ENCODE peak calls at places on chromosomes 1 and 21, in eight cellular contexts. K is Panc1, A is GM23248, D is brain microvascular endothelial cell, L is heart left ventricle, J is PC-9, E is astrocyte, Z is fibroblast of lung. O is an unnamed sample.

GRCh38 chr1:3996846-3997705 is 97.0 kb upstream of the C1orf174 start:
- DNase-seq in A (no peak), J (no peak), K (no peak), D (no peak), Z (no peak), L (no peak), E (no peak), O (no peak)

GRCh38 chr1:21579788-21580187 is 70.6 kb downstream of the ALPL start:
- DNase-seq in D (no peak), A (no peak), L (no peak), Z (no peak), J (no peak), E (no peak), K (no peak), O (no peak)

GRCh38 chr1:31639543-31639942 is 5.1 kb downstream of the PEF1 start:
- DNase-seq in Z (peak; percentile 72), D (peak; percentile 47), E (peak; percentile 61), K (no peak), L (no peak), A (peak; percentile 90), J (no peak), O (no peak)

GRCh38 chr1:37156646-37157045 is 122.3 kb upstream of the GRIK3 start:
- DNase-seq in K (no peak), D (no peak), L (no peak), J (no peak), E (no peak), Z (no peak), A (no peak), O (no peak)

GRCh38 chr1:51237714-51238403 is 1.8 kb downstream of the RNF11 start:
- DNase-seq in L (no peak), A (peak; percentile 74), E (peak; percentile 50), D (peak; percentile 13), J (no peak), Z (peak; percentile 61), K (no peak), O (no peak)

GRCh38 chr1:5389101-5389885 is 602.9 kb downstream of the NPHP4 start:
- DNase-seq in J (no peak), E (no peak), A (no peak), D (no peak), K (no peak), L (no peak), Z (no peak), O (no peak)

GRCh38 chr1:10785855-10786638 is 10.4 kb downstream of the CASZ1 start:
- DNase-seq in K (no peak), J (no peak), E (no peak), L (no peak), D (no peak), A (no peak), Z (no peak), O (no peak)

GRCh38 chr1:153538315-153538821 is 2.4 kb downstream of the S100A5 start:
- DNase-seq in K (no peak), Z (peak; percentile 26), A (peak; percentile 76), J (no peak), L (no peak), E (no peak), D (no peak), O (peak; percentile 43)

GRCh38 chr1:17866451-17867029 is 111.4 kb downstream of the ACTL8 start:
- DNase-seq in L (no peak), D (peak; percentile 91), E (peak; percentile 87), A (peak; percentile 97), J (peak; percentile 16), K (no peak), Z (peak; percentile 92), O (no peak)

GRCh38 chr1:22282281-22282970 is 139.5 kb upstream of the WNT4 start:
- DNase-seq in D (no peak), L (no peak), K (no peak), E (no peak), J (no peak), Z (no peak), A (no peak), O (no peak)

GRCh38 chr1:27357281-27358037 is 9.3 kb downstream of the MAP3K6 start:
- DNase-seq in A (peak; percentile 48), L (peak; percentile 82), E (no peak), J (peak; percentile 41), K (no peak), D (no peak), Z (peak; percentile 45), O (no peak)

GRCh38 chr1:102550729-102551384 is 554.1 kb upstream of the OLFM3 start:
- DNase-seq in Z (peak; percentile 8), E (no peak), L (no peak), D (peak; percentile 35), J (peak; percentile 18), A (peak; percentile 62), K (no peak), O (peak; percentile 37)

GRCh38 chr1:153616144-153616884 is at the start of gene S100A14:
- DNase-seq in Z (no peak), D (no peak), L (no peak), A (no peak), J (peak; percentile 89), K (no peak), E (no peak), O (no peak)

DNA sequence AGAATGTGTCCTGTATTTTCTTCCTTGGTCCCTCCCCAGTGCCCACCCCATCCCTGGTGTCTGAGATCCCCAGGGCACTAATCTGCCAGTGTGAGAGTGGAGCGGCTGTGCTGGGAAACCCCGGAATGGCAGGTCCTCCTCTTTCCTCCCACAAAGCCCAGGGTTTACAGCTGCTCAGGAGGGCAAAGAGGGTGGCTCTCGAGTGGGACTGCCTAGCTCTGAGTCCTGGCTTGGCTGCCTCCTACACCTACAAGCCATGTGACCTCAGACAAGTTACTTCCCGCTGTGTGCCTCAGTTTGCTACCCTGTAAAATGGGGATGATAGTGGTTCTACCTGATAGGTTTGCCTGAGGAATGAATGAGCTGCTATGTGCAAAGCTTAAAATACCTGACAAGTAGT is 29.6 kb upstream of the IFNLR1 start:
- DNase-seq in A (no peak), Z (no peak), L (no peak), E (no peak), J (no peak), K (no peak), D (no peak), O (no peak)
- H3K27me3 ChIP-seq in A (peaks cover 26% of the 10 kb centered on the region), Z (peaks cover 36% of the 10 kb centered on the region), L (no peaks in the 10 kb centered on the region), E (peaks cover 32% of the 10 kb centered on the region), J (no peaks in the 10 kb centered on the region), K (no peaks in the 10 kb centered on the region), D (peaks cover 21% of the 10 kb centered on the region), O (no peaks in the 10 kb centered on the region)

GRCh38 chr1:14910947-14911721 is 242.4 kb upstream of the TMEM51 start:
- DNase-seq in Z (no peak), A (peak; percentile 26), E (no peak), K (no peak), D (no peak), L (no peak), J (peak; percentile 74), O (no peak)
- H3K27ac ChIP-seq in Z (no peak overlapping the region), A (no peak overlapping the region), E (no peak overlapping the region), K (no peak overlapping the region), D (no peak overlapping the region), L (no peak overlapping the region), J (peak overlapping the region; percentile 39), O (no peak overlapping the region)

GRCh38 chr1:46800742-46801141 is 1.9 kb downstream of the CYP4B1 start:
- DNase-seq in Z (no peak), E (no peak), A (no peak), J (no peak), D (no peak), L (no peak), K (no peak), O (no peak)
- H3K4me3 ChIP-seq in Z (no peak overlapping the region), E (no peak overlapping the region), A (no peak overlapping the region), J (no peak overlapping the region), D (no peak overlapping the region), L (no peak overlapping the region), K (no peak overlapping the region), O (no peak overlapping the region)

DNA sequence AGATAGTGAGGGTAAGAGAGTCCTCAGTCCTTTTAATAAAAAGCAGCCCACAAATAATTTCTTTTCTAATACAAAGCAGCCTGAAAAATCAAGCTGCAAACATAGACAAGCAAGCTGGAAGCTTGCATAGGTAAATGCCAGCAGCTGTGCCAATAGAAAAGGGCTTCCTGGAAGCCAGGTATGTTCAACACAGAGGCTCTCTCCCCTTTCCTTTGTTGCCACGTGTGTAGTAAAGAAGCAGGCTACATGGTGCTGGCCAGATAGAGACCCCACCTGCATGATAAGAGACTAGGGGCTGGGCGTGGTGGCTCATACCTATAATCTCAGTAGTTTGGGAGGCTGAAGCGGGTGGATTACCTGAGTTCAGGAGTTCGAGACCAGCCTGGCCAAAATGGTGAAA is 50.1 kb upstream of the ERRFI1 start:
- DNase-seq in A (no peak), E (no peak), Z (no peak), D (no peak), L (no peak), J (no peak), K (no peak), O (no peak)
- H3K27me3 ChIP-seq in A (no peaks in the 10 kb centered on the region), E (no peaks in the 10 kb centered on the region), Z (no peaks in the 10 kb centered on the region), D (no peaks in the 10 kb centered on the region), L (no peaks in the 10 kb centered on the region), J (no peaks in the 10 kb centered on the region), K (no peaks in the 10 kb centered on the region), O (no peaks in the 10 kb centered on the region)

GRCh38 chr21:37370152-37371040 is 3.8 kb downstream of the DYRK1A start:
- DNase-seq in L (no peak), D (no peak), A (peak; percentile 68), E (peak; percentile 67), K (no peak), J (no peak), Z (peak; percentile 65), O (no peak)

GRCh38 chr21:37368536-37369279 is 2.1 kb downstream of the DYRK1A start:
- DNase-seq in E (peak; percentile 42), Z (peak; percentile 53), A (peak; percentile 88), K (no peak), L (no peak), J (no peak), D (peak; percentile 18), O (no peak)

GRCh38 chr21:37367758-37368535 is 1.4 kb downstream of the DYRK1A start:
- DNase-seq in L (peak; percentile 73), K (no peak), A (peak; percentile 83), E (peak; percentile 36), Z (peak; percentile 55), D (peak; percentile 13), J (peak; percentile 34), O (no peak)

GRCh38 chr21:37371041-37371397 is 4.4 kb downstream of the DYRK1A start:
- DNase-seq in D (no peak), J (no peak), L (no peak), K (no peak), E (no peak), A (no peak), Z (no peak), O (no peak)

DNA sequence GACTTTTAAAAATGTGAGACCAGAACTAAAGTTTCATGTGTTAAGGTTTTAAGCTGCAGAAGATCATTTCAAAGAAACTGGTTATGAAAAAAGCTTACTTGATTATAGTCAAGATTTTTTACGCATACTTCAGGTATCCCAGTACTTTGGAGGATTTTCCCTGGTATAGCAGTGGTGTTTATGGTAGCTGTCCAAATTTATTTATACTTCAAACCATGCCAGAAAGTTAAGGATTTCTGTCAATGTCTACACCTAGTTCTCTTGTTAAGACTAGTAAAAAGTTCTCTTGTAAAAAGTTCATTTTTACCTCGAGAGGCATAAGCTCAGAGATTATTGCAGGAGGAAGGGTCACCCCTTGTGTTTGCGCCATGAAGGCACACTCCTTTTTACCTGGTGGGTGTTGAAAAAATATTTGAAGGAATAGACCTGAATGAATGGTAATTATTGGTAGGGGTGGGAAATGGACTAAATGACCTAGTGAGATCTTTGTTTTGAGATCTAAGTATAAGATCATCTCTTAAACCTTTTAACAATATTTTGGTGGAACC is 2.8 kb downstream of the DYRK1A start:
- DNase-seq in A (no peak), Z (no peak), K (no peak), D (no peak), J (no peak), E (no peak), L (no peak), O (no peak)
- H3K27ac ChIP-seq in A (peak overlapping the region; percentile 95), Z (peak overlapping the region; percentile 82), K (peak overlapping the region; percentile 93), D (peak overlapping the region; percentile 98), J (peak overlapping the region; percentile 97), E (peak overlapping the region; percentile 98), L (no peak overlapping the region), O (no peak overlapping the region)